ENCODE peak calls at places on chromosomes 11 and 22, in ten cellular contexts. One of them, this sample, is unnamed.

GRCh38 chr11:122181893-122182292 is 65.9 kb upstream of the BLID start:
- DNase-seq in GM23338: no peak
- DNase-seq in suprapubic skin: no peak
- DNase-seq in GM12891: no peak
- DNase-seq in GM12892: no peak
- DNase-seq in K562: no peak
- DNase-seq in stomach: no peak
- DNase-seq in transverse colon: no peak
- DNase-seq in upper lobe of left lung: no peak
- DNase-seq in HL-60: no peak
- DNase-seq in this sample: no peak

GRCh38 chr11:128835741-128836410 is 31.2 kb downstream of the KCNJ1 start:
- DNase-seq in GM12891: no peak
- DNase-seq in HL-60: no peak
- DNase-seq in transverse colon: no peak
- DNase-seq in K562: no peak
- DNase-seq in GM23338: peak
- DNase-seq in suprapubic skin: no peak
- DNase-seq in upper lobe of left lung: no peak
- DNase-seq in stomach: no peak
- DNase-seq in GM12892: no peak
- DNase-seq in this sample: no peak

GRCh38 chr11:128469220-128469619 is 118.1 kb downstream of the ETS1 start:
- DNase-seq in suprapubic skin: no peak
- DNase-seq in GM23338: no peak
- DNase-seq in GM12891: no peak
- DNase-seq in stomach: no peak
- DNase-seq in transverse colon: peak
- DNase-seq in K562: no peak
- DNase-seq in HL-60: no peak
- DNase-seq in GM12892: peak
- DNase-seq in upper lobe of left lung: no peak
- DNase-seq in this sample: peak

GRCh38 chr11:1936072-1936780 is 10.9 kb upstream of the MRPL23 start:
- DNase-seq in transverse colon: no peak
- DNase-seq in GM23338: no peak
- DNase-seq in GM12891: no peak
- DNase-seq in upper lobe of left lung: peak
- DNase-seq in GM12892: no peak
- DNase-seq in stomach: no peak
- DNase-seq in suprapubic skin: no peak
- DNase-seq in HL-60: no peak
- DNase-seq in K562: no peak
- DNase-seq in this sample: no peak

GRCh38 chr11:61195710-61196109 is 7.6 kb upstream of the PGA3 start:
- DNase-seq in stomach: peak
- DNase-seq in GM12892: no peak
- DNase-seq in suprapubic skin: no peak
- DNase-seq in GM12891: no peak
- DNase-seq in GM23338: no peak
- DNase-seq in transverse colon: no peak
- DNase-seq in K562: no peak
- DNase-seq in upper lobe of left lung: peak
- DNase-seq in HL-60: no peak
- DNase-seq in this sample: no peak

GRCh38 chr11:7513210-7514098 is at the start of gene PPFIBP2:
- DNase-seq in transverse colon: peak
- DNase-seq in GM23338: peak
- DNase-seq in stomach: peak
- DNase-seq in upper lobe of left lung: peak
- DNase-seq in suprapubic skin: peak
- DNase-seq in K562: peak
- DNase-seq in GM12892: peak
- DNase-seq in HL-60: peak
- DNase-seq in GM12891: peak
- DNase-seq in this sample: peak

GRCh38 chr11:130121430-130121978 is 38.1 kb upstream of the ST14 start:
- DNase-seq in transverse colon: no peak
- DNase-seq in HL-60: no peak
- DNase-seq in GM12892: no peak
- DNase-seq in upper lobe of left lung: no peak
- DNase-seq in K562: no peak
- DNase-seq in GM23338: no peak
- DNase-seq in GM12891: no peak
- DNase-seq in suprapubic skin: no peak
- DNase-seq in stomach: no peak
- DNase-seq in this sample: no peak

GRCh38 chr22:38081941-38082828 is 1.8 kb downstream of the SLC16A8 start:
- DNase-seq in upper lobe of left lung: peak
- DNase-seq in suprapubic skin: no peak
- DNase-seq in HL-60: no peak
- DNase-seq in transverse colon: no peak
- DNase-seq in GM23338: peak
- DNase-seq in stomach: no peak
- DNase-seq in GM12891: peak
- DNase-seq in GM12892: no peak
- DNase-seq in K562: no peak
- DNase-seq in this sample: no peak

GRCh38 chr22:19959043-19959586 is 17.5 kb upstream of the TXNRD2 start:
- DNase-seq in HL-60: no peak
- DNase-seq in GM12892: peak
- DNase-seq in transverse colon: peak
- DNase-seq in K562: peak
- DNase-seq in GM12891: no peak
- DNase-seq in upper lobe of left lung: peak
- DNase-seq in suprapubic skin: peak
- DNase-seq in stomach: peak
- DNase-seq in GM23338: peak
- DNase-seq in this sample: no peak

GRCh38 chr11:131943296-131943695 is 572.9 kb downstream of the NTM start:
- DNase-seq in transverse colon: no peak
- DNase-seq in GM12892: no peak
- DNase-seq in stomach: no peak
- DNase-seq in GM12891: no peak
- DNase-seq in upper lobe of left lung: no peak
- DNase-seq in K562: no peak
- DNase-seq in suprapubic skin: no peak
- DNase-seq in GM23338: no peak
- DNase-seq in HL-60: no peak
- DNase-seq in this sample: no peak

GRCh38 chr11:94876222-94876621 is 97.1 kb downstream of the CWC15 start:
- DNase-seq in suprapubic skin: no peak
- DNase-seq in GM12891: no peak
- DNase-seq in upper lobe of left lung: peak
- DNase-seq in GM12892: no peak
- DNase-seq in HL-60: no peak
- DNase-seq in GM23338: no peak
- DNase-seq in stomach: no peak
- DNase-seq in K562: no peak
- DNase-seq in transverse colon: no peak
- DNase-seq in this sample: peak

GRCh38 chr22:25628494-25628893 is 64.0 kb downstream of the GRK3 start:
- DNase-seq in stomach: no peak
- DNase-seq in HL-60: no peak
- DNase-seq in suprapubic skin: no peak
- DNase-seq in K562: no peak
- DNase-seq in GM12891: no peak
- DNase-seq in GM12892: no peak
- DNase-seq in transverse colon: no peak
- DNase-seq in upper lobe of left lung: no peak
- DNase-seq in GM23338: no peak
- DNase-seq in this sample: no peak

GRCh38 chr11:120013325-120014250 is 124.3 kb downstream of the TRIM29 start:
- DNase-seq in suprapubic skin: no peak
- DNase-seq in transverse colon: peak
- DNase-seq in upper lobe of left lung: peak
- DNase-seq in GM12891: peak
- DNase-seq in stomach: peak
- DNase-seq in K562: peak
- DNase-seq in GM12892: peak
- DNase-seq in GM23338: peak
- DNase-seq in HL-60: peak
- DNase-seq in this sample: no peak
- TF ChIP-seq POLR2AphosphoS5 in suprapubic skin: no peak
- TF ChIP-seq POLR2AphosphoS5 in transverse colon: no peak
- TF ChIP-seq POLR2AphosphoS5 in upper lobe of left lung: no peak
- TF ChIP-seq POLR2AphosphoS5 in GM12891: no peak
- TF ChIP-seq POLR2AphosphoS5 in stomach: no peak
- TF ChIP-seq POLR2AphosphoS5 in K562: no peak
- TF ChIP-seq POLR2AphosphoS5 in GM12892: no peak
- TF ChIP-seq POLR2AphosphoS5 in GM23338: no peak
- TF ChIP-seq POLR2AphosphoS5 in HL-60: no peak
- TF ChIP-seq POLR2AphosphoS5 in this sample: no peak

DNA sequence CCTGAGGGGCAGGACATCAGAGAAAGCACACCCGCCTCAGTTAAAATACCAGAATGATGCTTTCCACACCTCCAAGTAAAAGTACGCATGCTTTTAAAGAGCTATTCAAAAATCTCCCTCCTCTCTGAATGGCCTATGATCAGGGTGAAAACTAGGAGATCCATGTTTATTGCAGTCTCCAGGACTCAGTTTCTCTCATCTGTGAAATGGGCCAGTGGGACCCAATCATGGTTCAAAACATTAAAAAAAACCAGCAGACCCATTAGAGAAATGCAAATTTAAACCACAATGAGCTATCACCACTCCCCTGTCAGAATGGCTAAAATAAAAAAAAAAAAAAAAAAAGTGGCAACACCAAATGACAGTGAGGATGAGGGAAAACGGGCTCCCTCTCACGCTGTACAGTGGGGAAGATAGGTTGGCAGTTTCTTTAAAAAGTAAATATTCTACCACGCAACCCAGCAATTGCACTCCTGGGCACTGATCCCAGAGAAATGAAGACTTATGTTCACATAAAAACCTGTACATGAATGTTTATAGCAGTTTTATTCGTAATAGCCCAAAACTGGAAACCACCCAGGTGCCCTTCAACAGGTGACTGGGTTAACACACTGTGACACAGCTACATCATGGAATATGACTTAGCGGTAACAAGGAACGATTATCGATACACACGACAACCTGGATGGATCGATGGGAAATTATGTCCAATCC is 242.7 kb downstream of the MN1 start:
- DNase-seq in K562: no peak
- DNase-seq in transverse colon: peak
- DNase-seq in GM12892: no peak
- DNase-seq in stomach: no peak
- DNase-seq in HL-60: no peak
- DNase-seq in GM12891: no peak
- DNase-seq in upper lobe of left lung: no peak
- DNase-seq in suprapubic skin: no peak
- DNase-seq in GM23338: no peak
- DNase-seq in this sample: no peak
- TF ChIP-seq POLR2AphosphoS5 in K562: no peak
- TF ChIP-seq POLR2AphosphoS5 in transverse colon: no peak
- TF ChIP-seq POLR2AphosphoS5 in GM12892: no peak
- TF ChIP-seq POLR2AphosphoS5 in stomach: no peak
- TF ChIP-seq POLR2AphosphoS5 in HL-60: no peak
- TF ChIP-seq POLR2AphosphoS5 in GM12891: no peak
- TF ChIP-seq POLR2AphosphoS5 in upper lobe of left lung: no peak
- TF ChIP-seq POLR2AphosphoS5 in suprapubic skin: no peak
- TF ChIP-seq POLR2AphosphoS5 in GM23338: no peak
- TF ChIP-seq POLR2AphosphoS5 in this sample: no peak

DNA sequence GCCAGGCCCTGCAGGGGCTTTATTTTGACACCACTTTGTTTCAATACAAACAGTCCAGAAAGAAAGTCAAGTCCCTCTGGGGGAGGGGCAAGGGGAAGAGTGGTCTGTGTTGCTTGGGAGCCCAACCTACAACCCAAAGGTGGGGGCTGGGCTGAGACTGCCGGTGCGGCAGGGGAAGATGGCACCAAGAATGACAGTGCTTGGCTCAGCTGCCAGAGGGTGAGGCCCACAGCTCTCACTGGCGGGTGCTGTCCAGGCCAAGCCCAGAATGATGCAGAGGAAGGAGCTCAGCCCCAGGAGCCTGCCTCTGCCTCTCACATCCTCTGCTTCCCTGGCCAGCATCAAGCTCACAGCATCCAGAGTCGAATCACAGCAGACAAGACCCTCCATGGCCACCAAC is 12.4 kb downstream of the ARFGAP2 start:
- DNase-seq in GM12891: no peak
- DNase-seq in GM12892: no peak
- DNase-seq in K562: no peak
- DNase-seq in GM23338: no peak
- DNase-seq in suprapubic skin: no peak
- DNase-seq in upper lobe of left lung: no peak
- DNase-seq in HL-60: no peak
- DNase-seq in transverse colon: no peak
- DNase-seq in stomach: no peak
- DNase-seq in this sample: no peak
- TF ChIP-seq POLR2AphosphoS5 in GM12891: no peak
- TF ChIP-seq POLR2AphosphoS5 in GM12892: peak
- TF ChIP-seq POLR2AphosphoS5 in K562: peak
- TF ChIP-seq POLR2AphosphoS5 in GM23338: no peak
- TF ChIP-seq POLR2AphosphoS5 in suprapubic skin: no peak
- TF ChIP-seq POLR2AphosphoS5 in upper lobe of left lung: no peak
- TF ChIP-seq POLR2AphosphoS5 in HL-60: no peak
- TF ChIP-seq POLR2AphosphoS5 in transverse colon: no peak
- TF ChIP-seq POLR2AphosphoS5 in stomach: no peak
- TF ChIP-seq POLR2AphosphoS5 in this sample: no peak

GRCh38 chr22:24554316-24555159 is at the start of gene GUCD1:
- DNase-seq in upper lobe of left lung: no peak
- DNase-seq in GM12892: no peak
- DNase-seq in GM23338: peak
- DNase-seq in transverse colon: peak
- DNase-seq in GM12891: no peak
- DNase-seq in HL-60: peak
- DNase-seq in suprapubic skin: no peak
- DNase-seq in stomach: peak
- DNase-seq in K562: no peak
- DNase-seq in this sample: no peak
- TF ChIP-seq POLR2AphosphoS5 in upper lobe of left lung: peak
- TF ChIP-seq POLR2AphosphoS5 in GM12892: peak
- TF ChIP-seq POLR2AphosphoS5 in GM23338: peak
- TF ChIP-seq POLR2AphosphoS5 in transverse colon: peak
- TF ChIP-seq POLR2AphosphoS5 in GM12891: no peak
- TF ChIP-seq POLR2AphosphoS5 in HL-60: peak
- TF ChIP-seq POLR2AphosphoS5 in suprapubic skin: peak
- TF ChIP-seq POLR2AphosphoS5 in stomach: peak
- TF ChIP-seq POLR2AphosphoS5 in K562: no peak
- TF ChIP-seq POLR2AphosphoS5 in this sample: peak

GRCh38 chr11:63888170-63889086 is 28.5 kb downstream of the RCOR2 start:
- DNase-seq in GM23338: peak
- DNase-seq in HL-60: peak
- DNase-seq in upper lobe of left lung: no peak
- DNase-seq in K562: peak
- DNase-seq in suprapubic skin: no peak
- DNase-seq in stomach: peak
- DNase-seq in transverse colon: peak
- DNase-seq in GM12891: peak
- DNase-seq in GM12892: peak
- DNase-seq in this sample: no peak
- TF ChIP-seq POLR2AphosphoS5 in GM23338: peak
- TF ChIP-seq POLR2AphosphoS5 in HL-60: peak
- TF ChIP-seq POLR2AphosphoS5 in upper lobe of left lung: peak
- TF ChIP-seq POLR2AphosphoS5 in K562: peak
- TF ChIP-seq POLR2AphosphoS5 in suprapubic skin: no peak
- TF ChIP-seq POLR2AphosphoS5 in stomach: peak
- TF ChIP-seq POLR2AphosphoS5 in transverse colon: peak
- TF ChIP-seq POLR2AphosphoS5 in GM12891: peak
- TF ChIP-seq POLR2AphosphoS5 in GM12892: peak
- TF ChIP-seq POLR2AphosphoS5 in this sample: no peak

GRCh38 chr11:68999093-68999747 is 13.8 kb downstream of the MRGPRF start:
- DNase-seq in upper lobe of left lung: no peak
- DNase-seq in K562: no peak
- DNase-seq in GM12892: no peak
- DNase-seq in HL-60: no peak
- DNase-seq in GM23338: no peak
- DNase-seq in GM12891: no peak
- DNase-seq in suprapubic skin: peak
- DNase-seq in transverse colon: peak
- DNase-seq in stomach: no peak
- DNase-seq in this sample: no peak
- TF ChIP-seq POLR2AphosphoS5 in upper lobe of left lung: no peak
- TF ChIP-seq POLR2AphosphoS5 in K562: no peak
- TF ChIP-seq POLR2AphosphoS5 in GM12892: no peak
- TF ChIP-seq POLR2AphosphoS5 in HL-60: no peak
- TF ChIP-seq POLR2AphosphoS5 in GM23338: no peak
- TF ChIP-seq POLR2AphosphoS5 in GM12891: no peak
- TF ChIP-seq POLR2AphosphoS5 in suprapubic skin: no peak
- TF ChIP-seq POLR2AphosphoS5 in transverse colon: no peak
- TF ChIP-seq POLR2AphosphoS5 in stomach: no peak
- TF ChIP-seq POLR2AphosphoS5 in this sample: peak

This sample was measured in esophagus muscularis mucosa.